ENCODE peak calls at places on chromosomes 1 and 21, in four cellular contexts. R, Q, O and D are unnamed samples.

GRCh38 chr1:24567792-24568388 is 12.0 kb downstream of the NCMAP start:
- DNase-seq in R (peak; percentile 36), Q (no peak), O (no peak), D (no peak)

GRCh38 chr1:43834280-43835140 is 99.1 kb upstream of the ARTN start:
- DNase-seq in R (no peak), Q (peak; percentile 32), O (no peak), D (no peak)

GRCh38 chr1:26153966-26154572 is 4.8 kb upstream of the FAM110D start:
- DNase-seq in R (no peak), Q (no peak), O (no peak), D (no peak)

GRCh38 chr1:242877229-242877628 is 352.7 kb upstream of the PLD5 start:
- DNase-seq in R (no peak), Q (no peak), O (no peak), D (no peak)

GRCh38 chr1:236907205-236907604 is 97.0 kb downstream of the MT1HL1 start:
- DNase-seq in R (no peak), Q (peak; percentile 46), O (no peak), D (no peak)

GRCh38 chr1:161884475-161884874 is 118.4 kb downstream of the ATF6 start:
- DNase-seq in R (no peak), Q (no peak), O (no peak), D (no peak)

GRCh38 chr1:24301395-24302175 is 17.6 kb upstream of the GRHL3 start:
- DNase-seq in R (no peak), Q (no peak), O (no peak), D (no peak)

GRCh38 chr21:35048183-35048601 is 910 bp downstream of the RUNX1 start:
- DNase-seq in R (no peak), Q (no peak), O (no peak), D (no peak)

GRCh38 chr1:221396526-221396925 is 345.4 kb downstream of the DUSP10 start:
- DNase-seq in R (no peak), Q (no peak), O (no peak), D (no peak)

GRCh38 chr1:59261537-59261936 is 35.4 kb upstream of the FGGY start:
- DNase-seq in R (no peak), Q (no peak), O (no peak), D (no peak)

GRCh38 chr21:43619856-43620255 is 39.4 kb downstream of the HSF2BP start:
- DNase-seq in R (no peak), Q (no peak), O (no peak), D (no peak)

GRCh38 chr1:216830402-216830801 is 107.2 kb upstream of the ESRRG start:
- DNase-seq in R (no peak), Q (no peak), O (no peak), D (no peak)

GRCh38 chr1:207849016-207849415 is 61.9 kb downstream of the CD34 start:
- DNase-seq in R (no peak), Q (no peak), O (no peak), D (no peak)

DNA sequence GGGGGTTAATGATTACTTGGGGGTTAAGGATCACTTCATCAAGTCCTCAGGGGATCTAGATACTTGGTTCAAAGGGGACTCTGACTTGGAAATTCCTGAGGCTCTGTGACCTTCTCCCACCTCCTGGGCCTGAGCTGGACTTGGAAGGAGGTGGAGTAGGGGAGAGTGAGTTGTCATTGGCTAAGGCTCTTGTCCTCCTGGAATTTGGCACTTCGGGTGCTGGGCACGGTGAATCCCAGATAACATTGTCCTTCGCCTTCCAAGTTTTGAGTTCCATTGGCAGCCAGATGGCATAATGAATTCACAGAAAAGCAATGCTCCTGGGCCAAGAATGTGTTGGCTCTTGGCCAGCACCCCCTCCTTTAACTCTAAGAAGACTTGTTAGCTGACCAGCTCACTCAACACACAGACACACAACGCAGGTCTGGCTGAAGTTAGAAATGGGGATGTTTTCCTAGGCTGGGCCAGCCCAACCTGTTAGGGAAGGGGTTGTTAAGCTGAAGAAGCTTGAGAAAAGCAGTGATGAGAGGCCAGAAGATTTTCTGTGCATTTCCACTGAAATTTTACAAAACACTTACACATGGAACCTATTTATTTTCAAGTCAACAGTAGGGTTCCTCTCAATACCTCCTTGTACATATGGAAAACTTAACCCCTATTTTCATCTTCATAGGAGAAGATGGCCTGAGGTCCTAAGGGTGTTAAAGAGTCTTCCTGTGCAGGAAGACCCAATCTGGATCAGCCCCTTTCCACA is 29.6 kb downstream of the SLC26A9 start:
- DNase-seq in R (no peak), Q (no peak), O (no peak), D (no peak)
- TF ChIP-seq ELK1 in R (no peak), Q (no peak), O (no peak), D (no peak)

GRCh38 chr1:228176461-228177182 is 11.0 kb downstream of the IBA57 start:
- DNase-seq in R (no peak), Q (no peak), O (no peak), D (no peak)
- H3K27ac ChIP-seq in R (no peak overlapping the region), Q (no peak overlapping the region), O (no peak overlapping the region), D (no peak overlapping the region)

GRCh38 chr1:166843322-166843721 is 4.0 kb downstream of the POGK start:
- DNase-seq in R (no peak), Q (no peak), O (no peak), D (no peak)

GRCh38 chr1:166836733-166837132 is 2.5 kb upstream of the POGK start:
- DNase-seq in R (no peak), Q (no peak), O (no peak), D (peak; percentile 25)

GRCh38 chr1:166838766-166839599 is at the start of gene POGK:
- DNase-seq in R (peak; percentile 80), Q (peak; percentile 95), O (peak; percentile 63), D (peak; percentile 88)

GRCh38 chr1:166840309-166841302 is 1.3 kb downstream of the POGK start:
- DNase-seq in R (no peak), Q (peak; percentile 72), O (no peak), D (peak; percentile 46)

DNA sequence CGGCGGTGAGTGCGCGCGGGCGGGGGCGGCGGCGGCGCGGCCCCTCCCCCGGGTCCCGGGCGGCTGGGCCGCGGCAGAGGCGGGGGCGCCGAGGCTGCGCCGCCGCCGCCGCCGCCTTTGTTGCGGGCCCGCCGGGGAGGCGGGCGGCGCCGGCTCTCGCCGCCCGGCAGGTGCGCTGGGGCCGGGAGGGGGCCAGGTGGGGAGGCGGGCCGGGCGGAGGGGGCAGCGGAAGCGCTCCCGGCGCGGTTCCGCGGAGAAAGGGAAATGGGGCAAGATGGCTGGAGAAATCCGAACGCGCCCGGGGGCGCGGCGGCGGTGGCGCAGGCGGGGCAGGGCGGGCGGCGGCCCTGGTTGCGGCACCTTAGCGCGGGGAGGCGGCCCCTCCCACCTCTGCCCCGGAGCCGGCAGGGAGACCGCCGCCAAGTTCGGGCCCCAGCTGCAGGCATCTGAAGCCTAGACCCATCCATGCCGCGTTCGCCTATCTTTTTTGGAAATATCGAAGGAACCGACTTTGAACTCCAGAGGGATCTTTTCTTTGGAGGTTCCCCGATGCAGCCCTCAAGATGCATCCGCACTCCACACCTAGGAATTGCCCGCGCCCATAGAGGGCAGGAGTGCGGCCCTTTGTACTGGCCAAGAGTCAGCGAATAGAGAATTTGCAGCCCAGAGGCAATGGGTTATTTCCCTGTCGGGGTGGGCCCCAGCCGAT is 479 bp downstream of the POGK start:
- DNase-seq in R (peak; percentile 46), Q (no peak), O (no peak), D (peak; percentile 19)
- TF ChIP-seq ELK1 in R (no peak), Q (no peak), O (no peak), D (no peak)

DNA sequence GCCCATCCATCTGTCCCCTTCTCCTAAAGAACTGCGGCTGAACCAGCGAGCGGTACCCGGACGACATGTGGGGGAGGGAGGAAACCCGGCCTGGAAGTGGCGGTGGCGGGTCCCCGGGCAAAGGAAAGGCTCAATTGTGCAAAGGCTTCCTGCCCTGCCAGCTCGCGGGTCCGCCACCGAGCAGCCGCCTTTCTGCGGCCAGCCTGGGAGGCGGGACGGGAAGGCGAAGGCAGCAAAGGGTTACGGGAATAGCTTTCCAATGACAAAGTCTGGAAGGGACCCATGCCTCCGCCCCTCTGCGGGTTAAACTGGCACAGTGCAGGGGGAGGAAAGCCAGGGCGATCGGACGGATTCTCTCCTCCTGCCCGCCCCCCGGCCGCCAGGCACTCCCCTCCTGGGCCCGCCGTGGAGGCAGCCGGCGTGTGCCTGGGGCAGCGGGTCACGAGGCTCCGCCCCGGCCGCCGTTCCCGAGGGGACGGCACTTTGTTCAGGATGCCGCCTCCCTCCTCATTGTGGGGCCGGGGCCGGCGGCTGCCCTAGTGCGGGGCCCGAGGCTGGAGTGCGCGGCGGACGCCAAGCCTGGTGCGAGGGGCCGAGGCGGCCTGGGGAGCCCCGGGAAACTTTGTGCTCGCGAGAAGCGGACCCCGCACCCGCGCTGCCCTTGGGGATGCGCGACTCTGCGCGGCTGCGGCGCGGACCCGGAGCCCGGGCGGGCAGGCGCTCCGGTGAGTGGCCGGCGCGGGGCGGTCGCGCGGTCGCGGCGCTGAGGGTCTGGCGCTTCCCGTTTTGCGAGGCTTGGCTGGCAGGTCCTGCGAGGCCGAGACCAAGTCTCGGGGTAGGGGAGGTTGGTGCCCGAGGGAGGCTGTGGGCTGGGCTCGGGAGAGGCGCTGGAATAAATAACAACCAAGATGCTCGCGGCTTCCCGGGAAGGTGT is at the start of gene NAV1:
- DNase-seq in R (peak; percentile 71), Q (peak; percentile 58), O (no peak), D (peak; percentile 75)
- H3K27ac ChIP-seq in R (peak within 1 kb of the TSS; percentile 64), Q (no peak within 1 kb of the TSS), O (no peak within 1 kb of the TSS), D (peak within 1 kb of the TSS; percentile 74)

DNA sequence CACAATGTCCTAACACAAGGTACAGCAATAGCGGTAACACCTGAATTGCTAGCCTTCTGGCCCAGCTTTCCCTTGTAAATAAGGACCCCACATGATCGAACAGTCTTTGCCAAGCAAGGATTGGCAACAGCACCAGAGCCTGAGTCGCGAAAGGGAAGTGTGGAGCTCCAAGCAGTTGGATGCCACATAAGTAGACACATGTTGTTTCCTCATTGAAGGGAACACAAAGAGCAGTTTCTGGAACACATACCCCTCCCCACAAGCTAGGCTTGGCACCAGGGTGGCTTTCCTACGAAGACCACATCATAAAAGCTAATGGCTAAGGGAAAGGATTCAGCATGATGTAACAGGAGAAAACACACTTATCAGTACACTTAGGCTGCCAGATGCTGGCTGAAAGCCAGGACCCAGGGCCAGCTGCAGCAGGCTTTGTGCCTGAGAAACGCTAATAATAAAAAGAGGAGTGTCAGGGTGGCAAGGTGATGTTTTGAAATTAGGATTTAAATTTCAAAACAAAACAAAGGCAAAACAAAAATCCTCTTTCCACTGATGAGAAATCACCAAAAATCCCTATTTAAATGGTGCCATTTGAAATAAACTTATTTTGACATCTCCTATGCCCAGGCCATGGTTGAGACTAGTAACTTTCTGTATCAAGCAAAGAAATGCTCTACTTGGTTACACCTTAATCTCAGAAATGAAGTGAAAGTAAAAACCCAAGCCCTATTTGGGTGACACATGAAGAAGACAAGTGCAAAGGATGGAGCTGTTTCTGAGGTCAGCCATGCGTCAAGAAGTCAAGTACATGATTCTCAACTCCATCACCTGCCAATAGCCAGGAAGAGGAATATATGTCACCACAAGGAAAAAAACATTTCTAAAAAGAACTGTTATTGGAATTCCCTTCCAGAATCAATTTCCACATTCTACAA is 11.9 kb upstream of the CPLANE2 start:
- DNase-seq in R (no peak), Q (peak; percentile 78), O (peak; percentile 23), D (peak; percentile 87)
- TF ChIP-seq ELK1 in R (no peak), Q (no peak), O (no peak), D (no peak)

DNA sequence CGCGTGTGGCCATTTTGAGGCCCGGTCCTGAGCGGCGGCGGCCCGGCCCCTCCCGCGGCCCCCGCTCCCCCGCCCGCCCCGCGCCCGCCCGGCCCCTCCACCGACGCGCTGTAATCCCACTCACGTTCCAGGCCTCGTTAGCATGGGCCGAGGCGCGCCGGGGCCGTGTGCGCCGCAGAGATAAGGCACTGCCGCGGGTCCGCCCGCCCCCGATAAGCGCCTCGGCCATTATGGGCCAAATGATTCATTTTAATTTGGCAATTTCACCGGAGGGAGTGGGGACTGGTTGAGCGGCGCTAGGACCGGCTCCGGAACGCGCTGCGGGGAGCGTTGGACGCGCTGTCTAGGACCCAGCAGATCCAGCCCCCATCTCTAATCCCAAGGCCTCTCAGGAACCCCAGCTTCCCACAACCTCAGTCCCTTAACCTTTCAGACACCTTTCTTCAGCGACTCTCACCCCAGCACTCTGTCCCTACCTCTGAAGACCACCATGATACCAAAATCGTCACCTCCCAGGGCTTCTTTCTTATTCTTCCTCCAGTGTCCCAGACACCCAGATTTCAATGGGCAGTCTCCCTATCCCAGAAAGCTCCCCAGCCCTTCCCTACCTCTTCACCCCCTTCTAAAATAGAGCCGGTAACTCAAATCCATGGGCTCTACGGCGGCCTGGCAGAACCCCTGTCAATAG is at the start of gene TAL1:
- DNase-seq in R (no peak), Q (peak; percentile 94), O (no peak), D (no peak)
- H3K27ac ChIP-seq in R (no peak within 1 kb of the TSS), Q (peak within 1 kb of the TSS; percentile 97), O (no peak within 1 kb of the TSS), D (no peak within 1 kb of the TSS)